ENCODE peak calls at places on chromosome 14, in four cellular contexts. K, Z, G and F are unnamed samples.

GRCh38 chr14:75182820-75183219 is 6.4 kb upstream of the TMED10 start:
- DNase-seq in Z (no peak), G (no peak), K (no peak), F (peak)

GRCh38 chr14:68759017-68759569 is 33.8 kb downstream of the ZFP36L1 start:
- DNase-seq in K (no peak), Z (no peak), G (no peak), F (no peak)

GRCh38 chr14:95452176-95452889 is 64.1 kb downstream of the SYNE3 start:
- DNase-seq in Z (no peak), K (no peak), G (no peak), F (no peak)

GRCh38 chr14:22200977-22201605 is 387.9 kb downstream of the DAD1 start:
- DNase-seq in K (no peak), Z (no peak), G (no peak), F (peak)

GRCh38 chr14:102164241-102164641 is 24.5 kb downstream of the WDR20 start:
- DNase-seq in K (no peak), G (no peak), Z (no peak), F (no peak)

GRCh38 chr14:86781111-86781510 is 1211.9 kb downstream of the GALC start:
- DNase-seq in G (no peak), K (no peak), Z (no peak), F (no peak)

GRCh38 chr14:22900088-22900799 is 17.2 kb downstream of the REM2 start:
- DNase-seq in Z (peak), G (no peak), K (no peak), F (peak)

GRCh38 chr14:85688024-85688423 is 158.1 kb downstream of the FLRT2 start:
- DNase-seq in G (no peak), Z (no peak), K (no peak), F (peak)

GRCh38 chr14:95274874-95275273 is 44.8 kb downstream of the CLMN start:
- DNase-seq in G (no peak), Z (no peak), K (no peak), F (no peak)

GRCh38 chr14:65958664-65959562 is 527.3 kb upstream of the CCDC196 start:
- DNase-seq in Z (no peak), K (no peak), G (no peak), F (peak)

GRCh38 chr14:102591372-102591943 is 991 bp upstream of the RCOR1 start:
- DNase-seq in G (peak), K (peak), Z (peak), F (peak)

DNA sequence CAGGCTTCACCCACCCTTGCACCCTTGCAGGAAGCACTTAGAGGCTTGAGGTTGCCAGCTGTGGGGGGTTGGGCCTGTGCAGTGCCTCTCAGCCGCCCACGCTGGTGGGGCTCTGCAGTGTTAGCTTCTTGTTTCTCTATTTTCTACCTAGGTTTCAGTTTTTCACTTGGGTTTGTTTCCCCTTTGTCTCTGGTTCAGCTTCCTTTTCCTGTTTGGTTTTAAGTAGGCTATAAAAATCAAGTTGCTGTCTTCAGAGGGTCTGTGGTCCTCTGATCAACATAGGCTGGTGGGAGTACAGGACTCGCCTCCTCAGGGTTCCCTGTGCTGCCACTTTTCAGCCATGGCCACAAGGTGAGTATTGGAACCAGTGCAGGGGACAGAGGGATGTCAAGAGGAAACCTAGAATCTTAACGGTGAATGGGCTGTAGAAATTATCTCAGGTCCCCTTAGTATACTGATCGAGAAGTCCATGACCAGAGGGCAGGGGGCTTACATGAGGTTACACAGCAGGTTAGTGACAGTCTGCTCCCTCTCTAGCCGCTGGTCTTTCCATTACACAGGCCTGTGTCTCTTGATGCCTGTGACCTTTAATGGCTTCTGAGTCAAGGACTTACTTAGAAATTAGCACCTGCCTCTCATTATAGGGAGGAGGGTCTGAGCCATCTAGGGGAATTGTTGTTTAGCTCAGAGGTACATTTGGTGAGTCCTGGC is at the start of gene EVL:
- DNase-seq in Z (peak), K (peak), G (peak), F (no peak)
- H3K4me3 ChIP-seq in Z (no peak), K (peak), G (peak), F (no peak)

GRCh38 chr14:41605550-41606248 is 977 bp upstream of the LRFN5 start:
- DNase-seq in Z (no peak), G (no peak), K (no peak), F (peak)

GRCh38 chr14:41607966-41608663 is 1.4 kb downstream of the LRFN5 start:
- DNase-seq in G (no peak), Z (no peak), K (peak), F (peak)

GRCh38 chr14:41607119-41607785 is 576 bp downstream of the LRFN5 start:
- DNase-seq in G (no peak), Z (no peak), K (peak), F (peak)

GRCh38 chr14:41606249-41607118 is at the start of gene LRFN5:
- DNase-seq in Z (no peak), K (peak), G (no peak), F (peak)

GRCh38 chr14:41604793-41605534 is 1.7 kb upstream of the LRFN5 start:
- DNase-seq in Z (no peak), K (no peak), G (no peak), F (peak)
- H3K4me3 ChIP-seq in Z (no peak), K (no peak), G (peak), F (peak)

GRCh38 chr14:91389173-91389572 is 28.4 kb downstream of the CCDC88C start:
- DNase-seq in K (no peak), G (no peak), Z (no peak), F (no peak)

GRCh38 chr14:91390165-91390778 is 27.3 kb downstream of the CCDC88C start:
- DNase-seq in G (no peak), Z (no peak), K (no peak), F (no peak)

GRCh38 chr14:91387135-91387849 is 30.3 kb downstream of the CCDC88C start:
- DNase-seq in G (peak), K (no peak), Z (no peak), F (no peak)

GRCh38 chr14:91388551-91388975 is 29.1 kb downstream of the CCDC88C start:
- DNase-seq in G (no peak), K (no peak), Z (peak), F (no peak)

GRCh38 chr14:91387996-91388395 is 29.6 kb downstream of the CCDC88C start:
- DNase-seq in Z (no peak), K (no peak), G (peak), F (no peak)
- H3K4me3 ChIP-seq in Z (no peak), K (no peak), G (no peak), F (no peak)

DNA sequence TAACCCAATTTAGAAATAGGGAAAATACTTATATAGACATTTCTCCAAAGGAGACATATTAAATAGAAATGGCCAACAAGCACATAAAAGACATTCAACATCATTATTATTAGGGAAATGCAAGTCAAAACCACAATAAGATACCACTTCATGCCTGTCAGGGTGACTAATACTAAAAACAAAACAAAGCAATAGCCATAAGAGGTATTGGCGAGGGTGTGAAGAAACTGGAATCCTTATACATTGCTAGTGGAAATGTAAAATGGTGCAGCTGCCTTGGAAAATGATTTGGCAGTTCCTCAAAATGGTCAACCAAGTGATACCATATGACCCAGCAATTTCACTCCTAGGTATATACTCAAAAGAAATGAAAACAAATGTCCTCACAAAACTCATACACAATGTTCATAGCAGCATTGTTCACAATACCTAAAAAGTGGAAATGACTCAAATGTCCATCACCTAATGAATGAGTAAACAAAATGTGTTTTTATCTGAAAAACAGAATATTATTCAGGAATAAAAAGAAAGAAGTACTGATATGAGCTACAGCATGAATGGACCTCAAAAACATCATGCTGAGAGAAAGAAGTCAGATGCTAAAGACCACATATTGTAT is 26.9 kb downstream of the GPR135 start:
- DNase-seq in Z (no peak), G (no peak), K (no peak), F (no peak)
- H3K4me3 ChIP-seq in Z (no peak), G (no peak), K (no peak), F (no peak)

DNA sequence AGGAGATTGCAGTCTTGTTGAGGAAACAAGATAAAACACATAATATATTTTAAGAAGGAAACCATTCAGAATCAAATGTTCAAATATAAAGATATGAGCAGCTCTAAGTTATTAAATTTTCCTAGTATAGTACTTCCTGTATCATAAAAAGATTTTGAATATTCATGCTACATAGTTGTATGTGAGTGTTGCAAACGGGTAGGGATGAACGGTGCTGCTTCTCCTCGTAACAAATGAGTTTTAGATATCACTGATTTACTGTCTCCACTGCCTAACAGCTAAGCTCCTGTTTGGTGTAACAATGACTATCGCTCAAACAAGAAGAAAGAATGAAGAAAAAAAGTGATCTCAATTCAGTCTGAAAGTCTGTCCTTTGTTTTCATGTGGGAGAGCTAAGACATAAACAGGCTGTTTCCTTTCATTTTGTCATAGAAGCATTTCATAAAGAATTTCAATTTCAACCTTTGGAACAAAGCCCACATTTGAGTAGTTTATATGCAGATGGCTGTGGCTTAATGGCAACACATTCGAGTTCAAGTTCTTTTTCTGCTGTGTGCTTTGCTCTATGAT is 26.1 kb upstream of the RTRAF start:
- DNase-seq in Z (no peak), G (no peak), K (no peak), F (no peak)
- H3K4me3 ChIP-seq in Z (no peak), G (no peak), K (no peak), F (no peak)

DNA sequence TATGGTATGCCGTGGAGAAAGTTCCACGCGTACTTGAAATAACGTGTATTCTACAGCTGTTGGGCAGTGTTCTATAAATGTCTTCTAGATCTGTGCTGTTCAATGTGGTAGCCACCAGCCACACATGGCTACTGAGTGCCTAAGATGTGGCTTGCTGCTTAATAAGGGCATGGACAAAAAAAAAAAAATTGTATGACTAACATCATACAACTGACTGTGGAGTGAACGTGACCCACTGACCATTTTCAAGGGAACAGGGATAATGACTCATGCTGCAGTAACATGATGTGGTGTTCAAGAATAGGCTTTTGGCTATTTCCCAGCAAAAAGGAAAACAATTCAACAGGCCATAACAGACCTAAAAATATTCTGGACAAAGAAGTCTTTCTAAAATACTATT is 13.0 kb downstream of the ATG14 start:
- DNase-seq in G (no peak), K (no peak), Z (no peak), F (peak)
- H3K4me3 ChIP-seq in G (no peak), K (no peak), Z (no peak), F (no peak)

DNA sequence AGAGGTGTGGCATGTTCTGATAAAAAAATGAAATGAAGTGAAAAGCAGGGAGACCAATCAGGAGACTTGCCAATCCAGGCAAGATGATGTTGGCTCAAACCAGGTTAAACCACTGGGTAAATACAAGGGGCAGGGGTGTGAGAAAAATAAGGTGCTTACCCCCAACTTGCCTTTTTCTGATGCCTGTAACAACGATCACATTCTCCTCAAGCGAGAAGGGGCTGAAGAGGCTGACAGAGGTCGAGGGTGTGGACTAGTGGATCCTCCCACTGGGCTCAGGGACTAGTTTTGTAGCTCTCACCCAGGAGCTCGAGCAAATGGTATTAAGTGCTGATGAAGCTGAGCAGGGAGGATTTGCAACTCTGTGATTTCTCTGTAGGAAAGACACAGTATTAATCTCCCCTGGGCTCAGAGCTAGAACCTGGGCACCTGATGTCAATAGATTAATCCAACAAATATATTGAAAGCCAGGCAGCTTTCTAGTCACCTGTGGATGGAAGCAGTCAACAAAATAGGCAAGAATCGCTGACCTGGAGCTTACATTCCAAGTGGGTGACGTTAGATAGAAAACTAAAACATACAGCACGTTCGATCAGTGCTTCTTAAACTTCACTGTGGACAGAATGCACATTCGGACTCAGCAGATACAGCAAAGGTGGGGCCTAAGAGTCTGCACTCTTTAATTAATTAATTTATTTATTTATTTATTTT is 15.2 kb upstream of the EAPP start:
- DNase-seq in Z (no peak), K (no peak), G (no peak), F (no peak)
- H3K4me3 ChIP-seq in Z (no peak), K (no peak), G (peak), F (no peak)

DNA sequence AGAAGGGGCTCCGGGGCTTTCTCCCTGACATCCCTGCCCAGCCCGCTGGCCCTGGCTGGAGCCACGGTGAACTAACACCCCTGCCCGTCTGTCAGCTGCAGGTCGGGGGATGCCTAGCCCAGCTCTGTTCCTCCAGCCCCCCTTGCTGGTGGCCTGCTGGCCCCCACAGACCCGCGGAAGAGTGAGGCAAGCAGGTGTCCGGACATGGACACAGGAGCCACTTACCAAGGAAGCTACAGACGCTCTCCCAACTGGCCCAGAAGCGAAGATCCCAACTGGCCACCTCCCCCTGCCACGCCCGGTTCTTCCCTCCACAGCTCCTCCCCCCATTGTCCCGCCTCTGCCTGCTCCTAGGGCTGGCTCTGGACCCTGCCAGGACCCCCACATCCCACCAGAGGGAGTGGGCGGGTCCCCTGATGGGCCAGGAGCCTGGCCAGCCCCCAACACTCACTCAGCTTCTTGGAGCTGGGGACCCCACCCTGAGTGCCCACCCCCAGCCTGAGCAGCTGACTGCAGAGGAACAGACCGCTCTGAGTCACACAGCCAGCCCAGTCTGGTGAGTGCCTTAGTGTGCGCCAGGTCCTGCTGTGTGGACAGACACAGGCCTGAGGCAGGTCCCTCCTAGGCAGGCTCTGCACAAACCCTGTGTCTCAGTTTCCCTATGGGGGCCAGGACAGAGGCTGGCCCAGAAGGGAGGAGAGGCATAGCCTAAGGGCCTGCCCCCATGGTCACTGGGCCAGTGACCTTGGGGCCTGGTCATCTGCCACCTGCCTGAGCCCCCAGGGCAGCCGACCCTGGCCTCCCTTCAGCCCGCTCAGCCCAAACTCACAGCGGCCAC is 7.7 kb downstream of the AHNAK2 start:
- DNase-seq in K (peak), Z (peak), G (peak), F (peak)
- H3K4me3 ChIP-seq in K (no peak), Z (peak), G (peak), F (no peak)

GRCh38 chr14:100747736-100748135 is 21.0 kb downstream of the DLK1 start:
- DNase-seq in G (no peak), Z (no peak), K (no peak), F (no peak)
- H3K4me3 ChIP-seq in G (no peak), Z (no peak), K (no peak), F (no peak)

DNA sequence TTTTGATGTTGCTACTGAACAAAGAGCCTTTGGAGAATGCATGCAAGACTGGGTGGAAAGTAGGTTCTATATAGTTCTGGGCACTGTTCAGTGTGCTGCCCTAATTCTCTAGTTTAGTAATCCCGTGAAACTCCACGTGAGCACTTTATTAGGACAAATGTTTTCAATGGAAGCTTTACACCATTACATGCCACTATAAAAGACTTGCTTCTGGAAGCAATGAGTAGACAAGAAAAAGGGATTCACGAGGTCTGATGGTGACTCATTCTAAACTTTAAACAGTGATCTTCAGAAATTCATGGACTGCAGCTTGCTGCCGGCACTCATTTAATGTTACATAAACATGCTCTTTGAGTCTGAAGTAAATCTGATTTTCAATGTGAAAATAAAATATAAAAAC is 22.3 kb downstream of the ATG14 start:
- DNase-seq in Z (no peak), G (no peak), K (no peak), F (no peak)
- H3K4me3 ChIP-seq in Z (no peak), G (no peak), K (no peak), F (no peak)